ENCODE peak calls at places on chromosomes 3 and 15, in seven cellular contexts. I is left ventricle myocardium inferior, E is PC-3, R is pancreas, H is endodermal cell, J is heart left ventricle, P is HepG2. B is an unnamed sample.
A peak's percentile ranks its signal among the peaks of the same experiment; 100 is the strongest.

GRCh38 chr3:55824406-55824805 is 337.3 kb upstream of the WNT5A start:
- DNase-seq in I (no peak), E (no peak), R (no peak), H (no peak), J (no peak), P (no peak), B (no peak)

GRCh38 chr3:67414740-67415139 is 239.7 kb downstream of the SUCLG2 start:
- DNase-seq in I (no peak), E (no peak), R (no peak), H (no peak), J (no peak), P (no peak), B (no peak)

GRCh38 chr3:14797731-14798130 is 21.0 kb upstream of the FGD5 start:
- DNase-seq in I (no peak), E (no peak), R (peak; percentile 22), H (peak; percentile 47), J (no peak), P (no peak), B (no peak)

GRCh38 chr3:98806583-98806982 is 43.4 kb downstream of the ST3GAL6 start:
- DNase-seq in I (no peak), E (peak; percentile 57), R (no peak), H (no peak), J (no peak), P (no peak), B (no peak)

GRCh38 chr3:54146383-54147239 is 24.3 kb downstream of the CACNA2D3 start:
- DNase-seq in I (peak; percentile 52), E (peak; percentile 52), R (peak; percentile 78), H (peak; percentile 88), J (peak; percentile 76), P (peak; percentile 25), B (peak; percentile 31)

GRCh38 chr15:101561584-101561906 is 72.0 kb upstream of the PCSK6 start:
- DNase-seq in I (no peak), E (no peak), R (no peak), H (peak; percentile 24), J (no peak), P (no peak), B (no peak)

GRCh38 chr15:98381446-98381845 is 266.9 kb upstream of the IGF1R start:
- DNase-seq in I (no peak), E (no peak), R (no peak), H (no peak), J (no peak), P (no peak), B (no peak)

GRCh38 chr15:36912311-36912712 is 188.0 kb downstream of the MEIS2 start:
- DNase-seq in I (no peak), E (no peak), R (no peak), H (no peak), J (no peak), P (no peak), B (no peak)

GRCh38 chr15:99614749-99615288 is 49.0 kb downstream of the MEF2A start:
- DNase-seq in I (no peak), E (no peak), R (no peak), H (no peak), J (no peak), P (no peak), B (no peak)

GRCh38 chr15:28895146-28895545 is 9.4 kb downstream of the APBA2 start:
- DNase-seq in I (no peak), E (no peak), R (no peak), H (no peak), J (no peak), P (no peak), B (no peak)

GRCh38 chr3:105916767-105917166 is 48.0 kb upstream of the CBLB start:
- DNase-seq in I (no peak), E (no peak), R (no peak), H (no peak), J (no peak), P (no peak), B (no peak)
- TF ChIP-seq CTCF in I (no peak), E (no peak), R (no peak), H (no peak), J (no peak), P (no peak), B (no peak)

GRCh38 chr3:196645091-196645490 is 5.6 kb downstream of the NRROS start:
- DNase-seq in I (no peak), E (no peak), R (peak; percentile 15), H (no peak), J (no peak), P (no peak), B (no peak)
- H3K27ac ChIP-seq in I (no peak overlapping the region), E (no peak overlapping the region), R (no peak overlapping the region), H (no peak overlapping the region), J (no peak overlapping the region), P (no peak overlapping the region), B (no peak overlapping the region)

GRCh38 chr15:41821831-41822230 is 6.1 kb upstream of the JMJD7 start:
- DNase-seq in I (no peak), E (no peak), R (no peak), H (no peak), J (no peak), P (no peak), B (no peak)
- H3K36me3 ChIP-seq in I (peaks cover 77% of the 10 kb centered on the region), E (peaks cover 23% of the 10 kb centered on the region), R (no peaks in the 10 kb centered on the region), H (peaks cover 10% of the 10 kb centered on the region), J (peaks cover 79% of the 10 kb centered on the region), P (peaks cover 22% of the 10 kb centered on the region), B (peaks cover 26% of the 10 kb centered on the region)

DNA sequence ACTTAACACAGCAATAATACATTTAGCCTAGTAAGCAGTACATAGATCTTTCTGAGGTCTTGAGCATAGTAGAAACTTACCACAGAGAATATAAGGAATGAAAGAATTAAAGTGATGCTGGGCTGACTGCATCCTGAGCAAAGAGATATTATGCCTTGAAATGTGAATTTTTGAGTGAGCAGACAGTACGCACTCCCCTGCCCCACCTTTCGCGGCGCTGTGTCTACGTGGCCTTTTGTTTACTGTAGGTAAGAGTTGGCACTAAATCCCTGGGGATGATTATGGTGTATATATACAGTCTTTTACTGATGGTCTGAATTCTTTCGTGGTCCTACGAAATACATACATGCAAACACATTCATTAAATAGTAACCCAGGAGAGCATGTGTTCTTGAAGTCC is 217.5 kb upstream of the TOPAZ1 start:
- DNase-seq in I (no peak), E (no peak), R (no peak), H (no peak), J (no peak), P (no peak), B (no peak)
- TF ChIP-seq CTCF in I (no peak), E (no peak), R (no peak), H (no peak), J (no peak), P (no peak), B (no peak)

GRCh38 chr3:38276917-38277630 is 5.0 kb upstream of the SLC22A14 start:
- DNase-seq in I (no peak), E (no peak), R (no peak), H (no peak), J (no peak), P (no peak), B (no peak)

GRCh38 chr3:38276081-38276916 is 5.8 kb upstream of the SLC22A14 start:
- DNase-seq in I (no peak), E (no peak), R (no peak), H (no peak), J (no peak), P (no peak), B (no peak)

GRCh38 chr3:38278841-38279240 is 3.3 kb upstream of the SLC22A14 start:
- DNase-seq in I (no peak), E (no peak), R (no peak), H (no peak), J (no peak), P (no peak), B (no peak)

GRCh38 chr3:38283810-38284775 is 2.0 kb downstream of the SLC22A14 start:
- DNase-seq in I (no peak), E (no peak), R (no peak), H (no peak), J (no peak), P (no peak), B (no peak)

GRCh38 chr3:38281895-38282686 is at the start of gene SLC22A14:
- DNase-seq in I (no peak), E (peak; percentile 19), R (no peak), H (peak; percentile 78), J (no peak), P (peak; percentile 16), B (no peak)
- H3K27ac ChIP-seq in I (no peak within 1 kb of the TSS), E (no peak within 1 kb of the TSS), R (no peak within 1 kb of the TSS), H (no peak within 1 kb of the TSS), J (no peak within 1 kb of the TSS), P (no peak within 1 kb of the TSS), B (no peak within 1 kb of the TSS)

DNA sequence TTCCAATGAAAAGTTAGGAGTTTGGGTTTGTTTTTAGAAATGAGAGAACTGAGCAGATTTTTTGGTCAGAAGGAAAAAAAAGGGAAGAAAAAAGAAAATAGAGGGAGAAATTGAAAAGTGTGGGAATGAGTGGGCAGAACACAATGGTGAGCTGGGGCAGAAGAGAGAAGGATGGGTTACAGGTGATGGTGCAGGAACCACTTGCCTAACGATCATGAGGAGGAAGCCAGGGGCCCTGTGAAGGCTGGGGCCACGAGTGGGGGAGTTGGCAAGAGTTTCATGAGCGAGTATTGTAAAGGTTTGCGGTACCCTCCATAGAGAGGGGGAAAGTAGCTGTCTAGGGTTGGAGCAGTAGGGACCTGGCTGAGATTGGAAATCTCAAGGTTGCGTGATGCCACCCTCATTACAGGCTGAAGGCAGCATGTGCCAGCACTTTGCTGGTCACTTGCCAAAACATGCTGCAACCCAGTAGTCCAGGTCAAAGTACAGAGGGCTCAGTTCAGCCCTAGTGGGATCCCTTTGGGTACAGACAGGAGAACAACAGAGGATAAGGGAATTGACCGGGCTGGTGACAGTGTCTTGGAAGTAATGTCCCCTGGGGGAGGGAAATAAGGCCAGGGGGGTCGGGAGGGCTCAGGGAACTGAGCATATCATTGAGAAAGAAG is 6.6 kb downstream of the IVD start:
- DNase-seq in I (no peak), E (no peak), R (peak; percentile 66), H (no peak), J (no peak), P (peak; percentile 58), B (no peak)
- H3K36me3 ChIP-seq in I (peaks cover 91% of the 10 kb centered on the region), E (peaks cover 51% of the 10 kb centered on the region), R (peaks cover 9% of the 10 kb centered on the region), H (peaks cover 81% of the 10 kb centered on the region), J (peaks cover 98% of the 10 kb centered on the region), P (peaks cover 57% of the 10 kb centered on the region), B (peaks cover 9% of the 10 kb centered on the region)

DNA sequence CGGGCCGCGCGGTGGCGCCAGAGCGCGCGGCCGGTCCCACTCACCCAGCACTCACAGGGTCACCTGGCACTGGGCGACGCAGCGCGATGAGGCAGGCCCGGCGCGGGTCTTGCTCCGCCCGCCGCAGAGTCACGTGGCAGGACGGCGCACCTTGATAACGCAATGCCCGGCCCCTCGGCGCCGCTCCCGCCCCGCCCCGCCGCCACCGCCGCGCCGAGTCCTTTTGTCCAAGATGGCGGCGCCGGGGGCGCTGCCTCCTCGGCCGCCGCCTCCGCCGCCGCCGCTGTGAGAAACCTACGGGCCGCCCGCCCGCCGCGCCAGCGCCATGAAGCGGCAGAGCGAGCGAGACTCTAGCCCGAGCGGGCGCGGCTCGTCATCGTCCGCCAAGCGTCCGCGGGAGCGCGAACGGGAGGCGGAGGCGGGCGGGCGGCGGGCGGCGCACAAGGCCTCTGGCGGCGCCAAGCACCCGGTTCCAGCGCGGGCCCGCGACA is at the start of gene RBM15B:
- DNase-seq in I (peak; percentile 98), E (peak; percentile 97), R (peak; percentile 99), H (peak; percentile 99), J (peak; percentile 99), P (peak; percentile 90), B (peak; percentile 97)
- TF ChIP-seq CTCF in I (peak; percentile 92), E (no peak), R (peak; percentile 82), H (peak; percentile 96), J (peak; percentile 91), P (peak; percentile 97), B (peak; percentile 97)

B was measured in tibial nerve.